ENCODE peak calls at places on chromosomes 6 and 20, in ten cellular contexts. One of them, this sample, is unnamed.

GRCh38 chr6:121573466-121573865 is 138.0 kb downstream of the GJA1 start:
- DNase-seq in body of pancreas: no peak
- DNase-seq in OCI-LY7: no peak
- DNase-seq in IMR-90: no peak
- DNase-seq in RPMI7951: no peak
- DNase-seq in left cardiac atrium: no peak
- DNase-seq in stimulated activated CD4-positive, alpha-beta T cell treated with anti-CD3 and anti-CD28 coated beads, Interleukin-1b, Interleukin-23, amount 100 ng/mL, for 4 hours: no peak
- DNase-seq in mesothelial cell of epicardium: no peak
- DNase-seq in GM06990: no peak
- DNase-seq in AG10803: no peak
- DNase-seq in this sample: peak

GRCh38 chr20:2132461-2132901 is 30.9 kb downstream of the STK35 start:
- DNase-seq in body of pancreas: no peak
- DNase-seq in OCI-LY7: no peak
- DNase-seq in IMR-90: no peak
- DNase-seq in RPMI7951: no peak
- DNase-seq in left cardiac atrium: no peak
- DNase-seq in stimulated activated CD4-positive, alpha-beta T cell treated with anti-CD3 and anti-CD28 coated beads, Interleukin-1b, Interleukin-23, amount 100 ng/mL, for 4 hours: no peak
- DNase-seq in mesothelial cell of epicardium: no peak
- DNase-seq in GM06990: no peak
- DNase-seq in AG10803: no peak
- DNase-seq in this sample: peak

GRCh38 chr6:18016698-18017097 is 29.3 kb upstream of the KIF13A start:
- DNase-seq in body of pancreas: no peak
- DNase-seq in OCI-LY7: no peak
- DNase-seq in IMR-90: no peak
- DNase-seq in RPMI7951: no peak
- DNase-seq in left cardiac atrium: no peak
- DNase-seq in stimulated activated CD4-positive, alpha-beta T cell treated with anti-CD3 and anti-CD28 coated beads, Interleukin-1b, Interleukin-23, amount 100 ng/mL, for 4 hours: no peak
- DNase-seq in mesothelial cell of epicardium: no peak
- DNase-seq in GM06990: no peak
- DNase-seq in AG10803: no peak
- DNase-seq in this sample: peak

GRCh38 chr6:167888098-167888497 is 61.4 kb downstream of the AFDN start:
- DNase-seq in body of pancreas: no peak
- DNase-seq in OCI-LY7: no peak
- DNase-seq in IMR-90: no peak
- DNase-seq in RPMI7951: no peak
- DNase-seq in left cardiac atrium: no peak
- DNase-seq in stimulated activated CD4-positive, alpha-beta T cell treated with anti-CD3 and anti-CD28 coated beads, Interleukin-1b, Interleukin-23, amount 100 ng/mL, for 4 hours: no peak
- DNase-seq in mesothelial cell of epicardium: no peak
- DNase-seq in GM06990: no peak
- DNase-seq in AG10803: no peak
- DNase-seq in this sample: no peak

GRCh38 chr20:45407067-45407745 is 883 bp upstream of the DBNDD2 start:
- DNase-seq in body of pancreas: peak
- DNase-seq in OCI-LY7: no peak
- DNase-seq in IMR-90: no peak
- DNase-seq in RPMI7951: no peak
- DNase-seq in left cardiac atrium: peak
- DNase-seq in stimulated activated CD4-positive, alpha-beta T cell treated with anti-CD3 and anti-CD28 coated beads, Interleukin-1b, Interleukin-23, amount 100 ng/mL, for 4 hours: no peak
- DNase-seq in mesothelial cell of epicardium: no peak
- DNase-seq in GM06990: no peak
- DNase-seq in AG10803: peak
- DNase-seq in this sample: peak

GRCh38 chr6:31954511-31954910 is 4.3 kb downstream of the NELFE start:
- DNase-seq in body of pancreas: no peak
- DNase-seq in OCI-LY7: no peak
- DNase-seq in IMR-90: no peak
- DNase-seq in RPMI7951: no peak
- DNase-seq in left cardiac atrium: no peak
- DNase-seq in stimulated activated CD4-positive, alpha-beta T cell treated with anti-CD3 and anti-CD28 coated beads, Interleukin-1b, Interleukin-23, amount 100 ng/mL, for 4 hours: no peak
- DNase-seq in mesothelial cell of epicardium: no peak
- DNase-seq in GM06990: no peak
- DNase-seq in AG10803: no peak
- DNase-seq in this sample: no peak

GRCh38 chr6:17018425-17018824 is 83.4 kb upstream of the STMND1 start:
- DNase-seq in body of pancreas: no peak
- DNase-seq in OCI-LY7: no peak
- DNase-seq in IMR-90: peak
- DNase-seq in RPMI7951: no peak
- DNase-seq in left cardiac atrium: no peak
- DNase-seq in stimulated activated CD4-positive, alpha-beta T cell treated with anti-CD3 and anti-CD28 coated beads, Interleukin-1b, Interleukin-23, amount 100 ng/mL, for 4 hours: no peak
- DNase-seq in mesothelial cell of epicardium: no peak
- DNase-seq in GM06990: no peak
- DNase-seq in AG10803: no peak
- DNase-seq in this sample: peak

GRCh38 chr6:96545882-96546281 is 17.0 kb upstream of the FHL5 start:
- DNase-seq in body of pancreas: no peak
- DNase-seq in OCI-LY7: no peak
- DNase-seq in IMR-90: no peak
- DNase-seq in RPMI7951: no peak
- DNase-seq in left cardiac atrium: no peak
- DNase-seq in stimulated activated CD4-positive, alpha-beta T cell treated with anti-CD3 and anti-CD28 coated beads, Interleukin-1b, Interleukin-23, amount 100 ng/mL, for 4 hours: no peak
- DNase-seq in mesothelial cell of epicardium: no peak
- DNase-seq in GM06990: no peak
- DNase-seq in AG10803: no peak
- DNase-seq in this sample: no peak

GRCh38 chr20:21020656-21021004 is 85.5 kb downstream of the LINC00237 start:
- DNase-seq in body of pancreas: no peak
- DNase-seq in OCI-LY7: no peak
- DNase-seq in IMR-90: no peak
- DNase-seq in RPMI7951: no peak
- DNase-seq in left cardiac atrium: no peak
- DNase-seq in stimulated activated CD4-positive, alpha-beta T cell treated with anti-CD3 and anti-CD28 coated beads, Interleukin-1b, Interleukin-23, amount 100 ng/mL, for 4 hours: no peak
- DNase-seq in mesothelial cell of epicardium: no peak
- DNase-seq in GM06990: no peak
- DNase-seq in AG10803: peak
- DNase-seq in this sample: no peak

GRCh38 chr6:156589281-156589680 is 187.9 kb upstream of the ARID1B start:
- DNase-seq in body of pancreas: no peak
- DNase-seq in OCI-LY7: no peak
- DNase-seq in IMR-90: peak
- DNase-seq in RPMI7951: peak
- DNase-seq in left cardiac atrium: no peak
- DNase-seq in stimulated activated CD4-positive, alpha-beta T cell treated with anti-CD3 and anti-CD28 coated beads, Interleukin-1b, Interleukin-23, amount 100 ng/mL, for 4 hours: no peak
- DNase-seq in mesothelial cell of epicardium: no peak
- DNase-seq in GM06990: no peak
- DNase-seq in AG10803: peak
- DNase-seq in this sample: no peak

GRCh38 chr6:159535629-159536028 is 157.4 kb downstream of the SOD2 start:
- DNase-seq in body of pancreas: no peak
- DNase-seq in OCI-LY7: no peak
- DNase-seq in IMR-90: no peak
- DNase-seq in RPMI7951: no peak
- DNase-seq in left cardiac atrium: no peak
- DNase-seq in stimulated activated CD4-positive, alpha-beta T cell treated with anti-CD3 and anti-CD28 coated beads, Interleukin-1b, Interleukin-23, amount 100 ng/mL, for 4 hours: no peak
- DNase-seq in mesothelial cell of epicardium: no peak
- DNase-seq in GM06990: no peak
- DNase-seq in AG10803: no peak
- DNase-seq in this sample: no peak

GRCh38 chr6:168905451-168906090 is 348.1 kb downstream of the THBS2 start:
- DNase-seq in body of pancreas: peak
- DNase-seq in OCI-LY7: no peak
- DNase-seq in IMR-90: no peak
- DNase-seq in RPMI7951: peak
- DNase-seq in left cardiac atrium: no peak
- DNase-seq in stimulated activated CD4-positive, alpha-beta T cell treated with anti-CD3 and anti-CD28 coated beads, Interleukin-1b, Interleukin-23, amount 100 ng/mL, for 4 hours: no peak
- DNase-seq in mesothelial cell of epicardium: no peak
- DNase-seq in GM06990: no peak
- DNase-seq in AG10803: peak
- DNase-seq in this sample: no peak

GRCh38 chr6:80489911-80490635 is 383.6 kb downstream of the BCKDHB start:
- DNase-seq in body of pancreas: no peak
- DNase-seq in OCI-LY7: no peak
- DNase-seq in IMR-90: no peak
- DNase-seq in RPMI7951: peak
- DNase-seq in left cardiac atrium: no peak
- DNase-seq in stimulated activated CD4-positive, alpha-beta T cell treated with anti-CD3 and anti-CD28 coated beads, Interleukin-1b, Interleukin-23, amount 100 ng/mL, for 4 hours: no peak
- DNase-seq in mesothelial cell of epicardium: no peak
- DNase-seq in GM06990: no peak
- DNase-seq in AG10803: no peak
- DNase-seq in this sample: peak

This sample was measured in bronchial epithelial cell.